ENCODE peak calls at places on chromosomes 3 and 15, in five cellular contexts. O, B, J, Q and U are unnamed samples.

GRCh38 chr3:177751770-177752169 is 554.5 kb upstream of the TBL1XR1 start:
- DNase-seq in J (no peak), B (no peak), Q (no peak), O (peak), U (no peak)

GRCh38 chr15:67906382-67906781 is 66.5 kb upstream of the RNU6-1 start:
- DNase-seq in Q (no peak), B (no peak), J (no peak), O (no peak), U (no peak)

GRCh38 chr3:101066776-101067175 is 73.6 kb upstream of the ABI3BP start:
- DNase-seq in Q (no peak), O (no peak), J (no peak), B (no peak), U (no peak)

GRCh38 chr3:159191454-159191853 is 389.6 kb downstream of the MFSD1 start:
- DNase-seq in Q (no peak), J (no peak), O (no peak), B (no peak), U (no peak)

GRCh38 chr3:112979244-112979832 is 4.4 kb upstream of the CD200R1 start:
- DNase-seq in O (no peak), Q (no peak), J (no peak), B (no peak), U (no peak)

GRCh38 chr3:57820479-57820878 is 64.4 kb downstream of the SLMAP start:
- DNase-seq in B (no peak), J (no peak), Q (no peak), O (no peak), U (no peak)

GRCh38 chr3:112038863-112039262 is 4.3 kb downstream of the TMPRSS7 start:
- DNase-seq in Q (no peak), B (no peak), O (no peak), J (no peak), U (no peak)

GRCh38 chr15:75350601-75351331 is 3.9 kb downstream of the NEIL1 start:
- DNase-seq in Q (no peak), B (no peak), O (no peak), J (no peak), U (no peak)

GRCh38 chr3:151112731-151113130 is 27.3 kb downstream of the MED12L start:
- DNase-seq in B (no peak), J (no peak), O (no peak), Q (no peak), U (no peak)

GRCh38 chr15:101310508-101310907 is 15.5 kb upstream of the SNRPA1 start:
- DNase-seq in Q (no peak), J (no peak), B (peak), O (no peak), U (peak)

GRCh38 chr3:100316656-100317069 is 17.9 kb upstream of the NIT2 start:
- DNase-seq in O (no peak), Q (peak), J (peak), B (no peak), U (no peak)

DNA sequence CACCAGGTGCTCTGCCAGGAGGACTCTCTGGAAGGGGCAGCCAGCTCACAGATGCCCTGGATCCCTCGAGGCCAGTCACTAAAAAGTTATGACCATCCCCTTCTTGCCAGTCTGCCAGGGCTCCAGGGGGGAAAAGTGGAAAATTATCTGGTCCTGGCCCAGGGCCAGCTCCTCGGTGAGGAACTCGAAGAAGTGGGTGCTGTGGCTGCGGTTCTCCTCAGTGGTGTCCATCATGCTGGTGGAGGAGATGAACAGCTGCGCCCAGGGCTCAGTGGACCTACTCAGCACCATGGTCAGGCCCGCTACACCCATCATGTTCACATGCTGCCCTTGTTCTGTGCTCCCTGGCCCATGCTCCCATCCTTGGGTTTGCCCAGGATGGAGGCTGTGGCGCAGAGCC is 19.2 kb downstream of the EXOG start:
- DNase-seq in B (peak), O (no peak), J (no peak), Q (no peak), U (no peak)
- TF ChIP-seq POLR2AphosphoS5 in B (no peak), O (no peak), J (no peak), Q (no peak), U (no peak)

GRCh38 chr3:65952842-65953241 is 85.9 kb downstream of the MAGI1 start:
- DNase-seq in B (no peak), Q (no peak), J (no peak), O (no peak), U (no peak)

GRCh38 chr3:65953301-65953812 is 85.4 kb downstream of the MAGI1 start:
- DNase-seq in J (no peak), Q (no peak), O (peak), B (no peak), U (peak)

GRCh38 chr3:65955792-65956477 is 82.8 kb downstream of the MAGI1 start:
- DNase-seq in Q (no peak), O (no peak), B (no peak), J (no peak), U (no peak)

GRCh38 chr3:65951836-65952505 is 86.7 kb downstream of the MAGI1 start:
- DNase-seq in O (no peak), B (no peak), J (no peak), Q (no peak), U (no peak)

GRCh38 chr3:65953881-65954733 is 84.6 kb downstream of the MAGI1 start:
- DNase-seq in B (no peak), J (no peak), O (peak), Q (no peak), U (peak)
- TF ChIP-seq POLR2AphosphoS5 in B (peak), J (no peak), O (no peak), Q (no peak), U (peak)

GRCh38 chr15:86664581-86664980 is 584.9 kb downstream of the AGBL1 start:
- DNase-seq in J (no peak), O (no peak), B (no peak), Q (no peak), U (no peak)
- TF ChIP-seq POLR2AphosphoS5 in J (no peak), O (no peak), B (no peak), Q (no peak), U (no peak)

GRCh38 chr3:129611446-129611800 is 4.9 kb upstream of the PLXND1 start:
- DNase-seq in B (no peak), O (no peak), Q (no peak), J (no peak), U (no peak)
- TF ChIP-seq POLR2AphosphoS5 in B (no peak), O (no peak), Q (no peak), J (no peak), U (no peak)

GRCh38 chr15:99113547-99114271 is 8.8 kb downstream of the SYNM start:
- DNase-seq in J (no peak), Q (no peak), O (no peak), B (peak), U (no peak)
- TF ChIP-seq POLR2AphosphoS5 in J (no peak), Q (no peak), O (no peak), B (no peak), U (no peak)

GRCh38 chr15:82829234-82829633 is 19.8 kb downstream of the WHAMM start:
- DNase-seq in O (no peak), B (no peak), Q (no peak), J (no peak), U (no peak)
- TF ChIP-seq POLR2AphosphoS5 in O (no peak), B (no peak), Q (no peak), J (no peak), U (no peak)

GRCh38 chr15:80317389-80318169 is 65.6 kb upstream of the CTXND1 start:
- DNase-seq in O (no peak), B (no peak), Q (no peak), J (no peak), U (peak)
- TF ChIP-seq POLR2AphosphoS5 in O (no peak), B (peak), Q (no peak), J (no peak), U (peak)

GRCh38 chr15:78353093-78353492 is 12.9 kb downstream of the CRABP1 start:
- DNase-seq in J (no peak), Q (no peak), B (no peak), O (no peak), U (no peak)
- TF ChIP-seq POLR2AphosphoS5 in J (no peak), Q (no peak), B (no peak), O (no peak), U (no peak)

GRCh38 chr3:157147099-157147803 is 12.7 kb downstream of the CCNL1 start:
- DNase-seq in O (no peak), B (no peak), J (no peak), Q (no peak), U (no peak)

GRCh38 chr3:157142315-157142714 is 17.6 kb downstream of the CCNL1 start:
- DNase-seq in O (no peak), B (no peak), J (no peak), Q (no peak), U (no peak)

GRCh38 chr3:157146664-157147082 is 13.3 kb downstream of the CCNL1 start:
- DNase-seq in Q (no peak), B (no peak), J (no peak), O (no peak), U (no peak)

GRCh38 chr3:157148123-157148889 is 11.6 kb downstream of the CCNL1 start:
- DNase-seq in O (no peak), J (no peak), Q (no peak), B (no peak), U (no peak)

GRCh38 chr3:157145566-157145965 is 14.4 kb downstream of the CCNL1 start:
- DNase-seq in J (no peak), B (no peak), Q (no peak), O (no peak), U (no peak)
- TF ChIP-seq POLR2AphosphoS5 in J (peak), B (no peak), Q (no peak), O (no peak), U (no peak)